ENCODE peak calls at places on chromosome 15, in ten cellular contexts. S is right cardiac atrium, K is GM23248, T is adrenal gland, Q is cardiac muscle cell, N is H9, G is neural progenitor cell, O is sigmoid colon, P is mesendoderm, D is neuronal stem cell. W is an unnamed sample.
A peak's percentile ranks its signal among the peaks of the same experiment; 100 is the strongest.

GRCh38 chr15:68199340-68199739 is 5.8 kb downstream of the CALML4 start:
- DNase-seq in S (no peak), K (no peak), T (no peak), Q (no peak), N (no peak), G (no peak), O (no peak), P (no peak), D (no peak), W (no peak)

GRCh38 chr15:101170568-101171350 is 81.1 kb downstream of the CHSY1 start:
- DNase-seq in S (no peak), K (peak; percentile 94), T (no peak), Q (no peak), N (no peak), G (no peak), O (peak; percentile 84), P (no peak), D (no peak), W (no peak)

GRCh38 chr15:81338422-81339007 is 14.6 kb upstream of the STARD5 start:
- DNase-seq in S (peak; percentile 69), K (peak; percentile 86), T (peak; percentile 70), Q (no peak), N (no peak), G (no peak), O (peak; percentile 85), P (no peak), D (no peak), W (no peak)

GRCh38 chr15:68292157-68292781 is 14.7 kb downstream of the FEM1B start:
- DNase-seq in S (no peak), K (no peak), T (no peak), Q (no peak), N (no peak), G (no peak), O (no peak), P (no peak), D (no peak), W (no peak)

GRCh38 chr15:40051616-40052415 is 12.8 kb upstream of the SRP14 start:
- DNase-seq in S (no peak), K (no peak), T (no peak), Q (no peak), N (no peak), G (no peak), O (peak; percentile 18), P (no peak), D (no peak), W (no peak)

GRCh38 chr15:48987142-48987541 is 23.4 kb upstream of the SHC4 start:
- DNase-seq in S (no peak), K (no peak), T (no peak), Q (no peak), N (no peak), G (no peak), O (no peak), P (no peak), D (no peak), W (no peak)

GRCh38 chr15:31236184-31237041 is 90.2 kb upstream of the KLF13 start:
- DNase-seq in S (peak; percentile 88), K (peak; percentile 96), T (peak; percentile 82), Q (peak; percentile 18), N (no peak), G (no peak), O (peak; percentile 96), P (peak; percentile 59), D (no peak), W (peak; percentile 64)

GRCh38 chr15:99590913-99591646 is 25.3 kb downstream of the MEF2A start:
- DNase-seq in S (no peak), K (no peak), T (no peak), Q (no peak), N (no peak), G (no peak), O (no peak), P (no peak), D (no peak), W (no peak)

GRCh38 chr15:76059320-76060097 is at the start of gene TMEM266:
- DNase-seq in S (peak; percentile 78), K (peak; percentile 52), T (peak; percentile 65), Q (peak; percentile 89), N (peak; percentile 74), G (peak; percentile 96), O (no peak), P (peak; percentile 72), D (peak; percentile 83), W (peak; percentile 57)

GRCh38 chr15:76060098-76060989 is 559 bp downstream of the TMEM266 start:
- DNase-seq in S (no peak), K (no peak), T (no peak), Q (no peak), N (no peak), G (no peak), O (no peak), P (no peak), D (no peak), W (no peak)

GRCh38 chr15:76064375-76064774 is 4.6 kb downstream of the TMEM266 start:
- DNase-seq in S (no peak), K (no peak), T (no peak), Q (no peak), N (no peak), G (no peak), O (no peak), P (no peak), D (no peak), W (no peak)

GRCh38 chr15:76061700-76062099 is 1.9 kb downstream of the TMEM266 start:
- DNase-seq in S (no peak), K (no peak), T (no peak), Q (no peak), N (no peak), G (no peak), O (no peak), P (no peak), D (no peak), W (no peak)

DNA sequence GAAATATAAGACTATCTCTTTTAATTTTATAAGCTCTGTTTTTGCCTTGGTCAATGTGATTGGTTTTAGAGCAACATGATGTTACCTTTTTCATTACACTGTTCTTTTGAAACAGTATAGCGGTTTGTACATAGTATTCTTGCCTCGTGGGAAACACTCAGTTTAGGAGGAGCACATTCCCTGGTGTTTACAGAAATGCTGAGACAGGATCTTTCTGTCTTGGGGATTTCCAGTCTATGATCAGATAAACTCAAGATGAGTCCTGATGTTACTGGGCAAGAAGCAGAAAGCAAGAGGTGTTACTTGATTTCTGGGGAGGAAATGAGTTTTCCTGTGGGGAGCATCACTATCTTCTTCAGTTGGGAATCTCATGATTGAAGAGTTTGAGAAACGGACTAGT is 2.5 kb downstream of the TMEM266 start:
- DNase-seq in S (no peak), K (peak; percentile 9), T (no peak), Q (no peak), N (no peak), G (no peak), O (no peak), P (no peak), D (no peak), W (no peak)
- H3K27me3 ChIP-seq in S (peaks cover 3% of the 10 kb centered on the region), K (peaks cover 74% of the 10 kb centered on the region), T (no peaks in the 10 kb centered on the region), Q (peaks cover 76% of the 10 kb centered on the region), N (no peaks in the 10 kb centered on the region), G (peaks cover 71% of the 10 kb centered on the region), O (peaks cover 23% of the 10 kb centered on the region), P (peaks cover 6% of the 10 kb centered on the region), D (peaks cover 3% of the 10 kb centered on the region), W (peaks cover 25% of the 10 kb centered on the region)

GRCh38 chr15:91853968-91854943 is 748 bp downstream of the SLCO3A1 start:
- DNase-seq in S (peak; percentile 83), K (peak; percentile 73), T (peak; percentile 66), Q (peak; percentile 73), N (peak; percentile 51), G (peak; percentile 79), O (peak; percentile 71), P (peak; percentile 57), D (peak; percentile 43), W (peak; percentile 73)

GRCh38 chr15:91855241-91855640 is 1.7 kb downstream of the SLCO3A1 start:
- DNase-seq in S (no peak), K (no peak), T (no peak), Q (no peak), N (no peak), G (no peak), O (no peak), P (no peak), D (no peak), W (no peak)

GRCh38 chr15:91855684-91856553 is 2.4 kb downstream of the SLCO3A1 start:
- DNase-seq in S (no peak), K (peak; percentile 5), T (no peak), Q (peak; percentile 35), N (peak; percentile 92), G (peak; percentile 68), O (no peak), P (peak; percentile 90), D (peak; percentile 9), W (peak; percentile 61)

GRCh38 chr15:91857772-91858171 is 4.3 kb downstream of the SLCO3A1 start:
- DNase-seq in S (no peak), K (no peak), T (no peak), Q (no peak), N (no peak), G (no peak), O (no peak), P (no peak), D (no peak), W (no peak)

DNA sequence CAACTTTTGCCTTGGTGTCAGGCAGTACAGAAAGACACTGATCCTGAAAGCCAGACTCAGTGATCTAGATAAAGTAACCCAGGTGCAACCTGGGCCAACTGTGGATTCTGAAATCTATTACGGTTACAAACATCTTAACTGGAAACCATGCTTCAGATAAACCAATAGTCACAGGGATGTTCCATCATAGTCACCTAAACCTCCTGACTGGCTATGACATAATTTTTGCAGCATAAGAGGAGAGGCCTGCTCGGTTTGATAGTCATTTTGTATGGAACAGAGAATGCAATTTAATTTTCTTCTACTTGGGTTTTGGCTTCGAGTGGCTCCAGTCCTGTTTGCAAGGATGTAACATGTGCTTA is 3.7 kb downstream of the SLCO3A1 start:
- DNase-seq in S (no peak), K (no peak), T (no peak), Q (no peak), N (no peak), G (no peak), O (no peak), P (no peak), D (no peak), W (no peak)
- H3K4me1 ChIP-seq in S (peaks cover 21% of the 10 kb centered on the region), K (peaks cover 3% of the 10 kb centered on the region), T (peaks cover 4% of the 10 kb centered on the region), Q (peaks cover 27% of the 10 kb centered on the region), N (peaks cover 8% of the 10 kb centered on the region), G (peaks cover 28% of the 10 kb centered on the region), O (peaks cover 18% of the 10 kb centered on the region), P (peaks cover 2% of the 10 kb centered on the region), D (no peaks in the 10 kb centered on the region), W (peaks cover 80% of the 10 kb centered on the region)

GRCh38 chr15:66797921-66798320 is 95.9 kb downstream of the SMAD6 start:
- DNase-seq in S (no peak), K (peak; percentile 73), T (no peak), Q (no peak), N (no peak), G (no peak), O (no peak), P (no peak), D (no peak), W (no peak)

GRCh38 chr15:66800584-66801235 is 98.7 kb downstream of the SMAD6 start:
- DNase-seq in S (no peak), K (peak; percentile 59), T (peak; percentile 56), Q (no peak), N (no peak), G (no peak), O (no peak), P (no peak), D (no peak), W (no peak)

GRCh38 chr15:66796343-66796742 is 94.3 kb downstream of the SMAD6 start:
- DNase-seq in S (no peak), K (no peak), T (no peak), Q (no peak), N (no peak), G (no peak), O (peak; percentile 27), P (no peak), D (no peak), W (no peak)

GRCh38 chr15:66799242-66799641 is 97.2 kb downstream of the SMAD6 start:
- DNase-seq in S (no peak), K (no peak), T (no peak), Q (no peak), N (no peak), G (no peak), O (no peak), P (no peak), D (no peak), W (no peak)

DNA sequence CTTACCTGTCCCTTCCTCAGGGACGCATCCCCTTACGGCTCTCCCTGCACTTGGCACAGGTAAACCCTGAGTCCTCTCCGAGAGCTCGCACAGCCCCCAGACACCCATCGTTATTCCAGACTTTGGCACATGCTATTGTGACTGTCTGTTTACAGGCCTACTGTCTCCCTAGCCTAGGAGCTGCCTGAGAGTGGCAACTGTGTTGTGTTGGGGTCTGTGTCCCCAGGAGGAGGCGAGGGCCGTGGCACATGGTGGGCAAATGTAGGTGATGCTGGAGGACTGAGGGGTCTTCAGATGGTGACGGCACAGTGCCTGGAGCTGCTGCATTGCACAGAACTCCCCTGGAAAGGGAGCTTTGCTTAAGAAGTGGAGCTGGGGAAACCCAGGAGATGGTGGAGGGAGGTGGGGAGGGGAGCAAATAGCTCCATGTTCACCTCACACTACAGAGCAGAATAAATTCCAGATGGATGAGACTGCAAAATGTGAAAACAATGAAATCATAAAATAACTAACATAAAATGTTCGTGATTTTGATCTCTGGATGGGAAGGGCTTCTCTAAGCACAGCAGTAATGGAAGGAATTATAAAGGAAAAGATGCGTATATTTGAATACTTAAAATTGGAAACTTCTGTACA is 96.5 kb downstream of the SMAD6 start:
- DNase-seq in S (no peak), K (peak; percentile 71), T (no peak), Q (no peak), N (no peak), G (no peak), O (no peak), P (no peak), D (no peak), W (no peak)
- H3K27ac ChIP-seq in S (no peak overlapping the region), K (peak overlapping the region; percentile 48), T (no peak overlapping the region), Q (no peak overlapping the region), N (no peak overlapping the region), G (no peak overlapping the region), O (no peak overlapping the region), P (no peak overlapping the region), D (no peak overlapping the region), W (no peak overlapping the region)

GRCh38 chr15:58065445-58066041 is at the start of gene ALDH1A2:
- DNase-seq in S (peak; percentile 86), K (no peak), T (peak; percentile 29), Q (peak; percentile 52), N (peak; percentile 62), G (peak; percentile 71), O (peak; percentile 65), P (peak; percentile 42), D (peak; percentile 26), W (peak; percentile 70)

GRCh38 chr15:58064119-58065010 is 1.1 kb downstream of the ALDH1A2 start:
- DNase-seq in S (no peak), K (peak; percentile 12), T (no peak), Q (no peak), N (no peak), G (peak; percentile 40), O (no peak), P (no peak), D (no peak), W (no peak)

GRCh38 chr15:58066042-58066867 is 744 bp upstream of the ALDH1A2 start:
- DNase-seq in S (peak; percentile 93), K (peak; percentile 62), T (peak; percentile 47), Q (peak; percentile 82), N (peak; percentile 78), G (peak; percentile 86), O (peak; percentile 71), P (peak; percentile 69), D (peak; percentile 48), W (peak; percentile 81)

GRCh38 chr15:58063612-58064011 is 1.9 kb downstream of the ALDH1A2 start:
- DNase-seq in S (no peak), K (no peak), T (no peak), Q (no peak), N (no peak), G (no peak), O (no peak), P (no peak), D (no peak), W (no peak)

DNA sequence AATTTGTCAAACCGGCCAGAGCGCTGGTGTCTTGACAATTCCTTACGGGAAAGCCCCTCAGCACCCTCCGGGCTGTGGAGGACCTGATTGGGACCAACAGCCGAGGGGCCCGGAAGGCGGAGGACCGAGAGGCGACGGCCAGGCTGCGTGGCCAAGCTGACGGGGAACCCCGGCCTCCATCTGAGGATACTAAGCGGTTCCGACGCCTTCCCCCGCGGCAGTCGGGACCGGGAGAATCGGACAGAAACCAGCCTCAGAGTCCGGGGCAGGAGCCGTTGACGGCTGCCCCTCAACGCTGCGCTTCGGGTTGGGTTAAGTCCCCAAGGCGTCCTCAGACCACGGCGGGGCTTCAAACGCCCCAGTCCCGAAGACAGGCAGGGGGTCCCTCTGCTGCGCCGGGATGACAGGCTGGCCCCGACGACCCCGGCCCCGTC is 483 bp downstream of the ALDH1A2 start:
- DNase-seq in S (peak; percentile 77), K (no peak), T (no peak), Q (no peak), N (peak; percentile 46), G (peak; percentile 74), O (peak; percentile 60), P (peak; percentile 19), D (peak; percentile 26), W (peak; percentile 49)
- H3K27me3 ChIP-seq in S (no peaks in the 10 kb centered on the region), K (peaks cover 71% of the 10 kb centered on the region), T (peaks cover 64% of the 10 kb centered on the region), Q (peaks cover 77% of the 10 kb centered on the region), N (peaks cover 46% of the 10 kb centered on the region), G (peaks cover 81% of the 10 kb centered on the region), O (peaks cover 65% of the 10 kb centered on the region), P (peaks cover 31% of the 10 kb centered on the region), D (peaks cover 9% of the 10 kb centered on the region), W (peaks cover 65% of the 10 kb centered on the region)

W was measured in lower lobe of right lung.